ENCODE peak calls at places on chromosome 18, in eight cellular contexts. O is stimulated activated naive CD4-positive, alpha-beta T cell; S is putamen; Y is NCI-H2081; G is T follicular helper cell; H is activated CD8-positive, alpha-beta T cell treated with anti-CD3 and anti-CD28 coated beads for 36 hours; R is LoVo; I is non-pigmented ciliary epithelial cell. P is an unnamed sample.
A peak's percentile ranks its signal among the peaks of the same experiment; 100 is the strongest.

GRCh38 chr18:21203096-21203495 is 38.9 kb upstream of the GREB1L start:
- DNase-seq in O (no peak), S (no peak), Y (no peak), G (no peak), H (no peak), R (no peak), I (no peak), P (no peak)

GRCh38 chr18:21686282-21687105 is 18.1 kb downstream of the ABHD3 start:
- DNase-seq in O (no peak), S (no peak), Y (no peak), G (no peak), H (no peak), R (no peak), I (no peak), P (no peak)

GRCh38 chr18:47679864-47680263 is 250.6 kb downstream of the SMAD2 start:
- DNase-seq in O (no peak), S (no peak), Y (no peak), G (no peak), H (no peak), R (no peak), I (no peak), P (no peak)

GRCh38 chr18:57243624-57244179 is 96.8 kb downstream of the BOD1L2 start:
- DNase-seq in O (no peak), S (no peak), Y (no peak), G (no peak), H (no peak), R (no peak), I (no peak), P (no peak)

GRCh38 chr18:46574000-46574739 is 82.8 kb downstream of the LOXHD1 start:
- DNase-seq in O (no peak), S (peak; percentile 54), Y (no peak), G (no peak), H (no peak), R (no peak), I (no peak), P (no peak)

GRCh38 chr18:72456802-72457201 is 87.3 kb downstream of the CBLN2 start:
- DNase-seq in O (no peak), S (no peak), Y (no peak), G (no peak), H (no peak), R (no peak), I (no peak), P (no peak)

GRCh38 chr18:32057624-32058165 is 34.0 kb upstream of the RNF138 start:
- DNase-seq in O (no peak), S (no peak), Y (no peak), G (no peak), H (no peak), R (no peak), I (no peak), P (no peak)

GRCh38 chr18:25349131-25349925 is 2.6 kb downstream of the ZNF521 start:
- DNase-seq in O (no peak), S (peak; percentile 39), Y (no peak), G (no peak), H (peak; percentile 1), R (no peak), I (peak; percentile 18), P (no peak)

GRCh38 chr18:42156266-42156665 is 201.2 kb downstream of the PIK3C3 start:
- DNase-seq in O (no peak), S (no peak), Y (no peak), G (no peak), H (no peak), R (no peak), I (no peak), P (no peak)

GRCh38 chr18:59566507-59566906 is 130.7 kb downstream of the CCBE1 start:
- DNase-seq in O (no peak), S (no peak), Y (no peak), G (no peak), H (no peak), R (no peak), I (no peak), P (no peak)

GRCh38 chr18:8703181-8703638 is 2.1 kb upstream of the MTCL1 start:
- DNase-seq in O (no peak), S (no peak), Y (no peak), G (no peak), H (no peak), R (no peak), I (no peak), P (no peak)

GRCh38 chr18:48824231-48824970 is 126.4 kb downstream of the SMAD7 start:
- DNase-seq in O (no peak), S (no peak), Y (no peak), G (no peak), H (no peak), R (no peak), I (no peak), P (no peak)

GRCh38 chr18:59210311-59210710 is 9.6 kb upstream of the GRP start:
- DNase-seq in O (no peak), S (no peak), Y (no peak), G (no peak), H (no peak), R (no peak), I (no peak), P (no peak)

GRCh38 chr18:41391616-41392610 is 563.1 kb upstream of the PIK3C3 start:
- DNase-seq in O (no peak), S (peak; percentile 25), Y (peak; percentile 82), G (no peak), H (peak; percentile 8), R (peak; percentile 38), I (peak; percentile 26), P (no peak)

GRCh38 chr18:26655614-26656400 is 107.5 kb upstream of the KCTD1 start:
- DNase-seq in O (no peak), S (peak; percentile 75), Y (peak; percentile 69), G (no peak), H (no peak), R (peak; percentile 66), I (no peak), P (no peak)

GRCh38 chr18:58279504-58280158 is 235.6 kb downstream of the NEDD4L start:
- DNase-seq in O (no peak), S (no peak), Y (no peak), G (no peak), H (no peak), R (no peak), I (no peak), P (no peak)

GRCh38 chr18:23181547-23181946 is 46.3 kb downstream of the CABLES1 start:
- DNase-seq in O (no peak), S (no peak), Y (no peak), G (no peak), H (no peak), R (no peak), I (no peak), P (no peak)

GRCh38 chr18:78731423-78732032 is 248.1 kb upstream of the SALL3 start:
- DNase-seq in O (no peak), S (no peak), Y (no peak), G (no peak), H (no peak), R (no peak), I (no peak), P (no peak)

GRCh38 chr18:50193796-50194622 is 938 bp downstream of the MYO5B start:
- DNase-seq in O (no peak), S (no peak), Y (no peak), G (no peak), H (no peak), R (no peak), I (no peak), P (no peak)

GRCh38 chr18:50266248-50266704 is at the start of gene CFAP53:
- DNase-seq in O (peak; percentile 58), S (peak; percentile 81), Y (peak; percentile 51), G (peak; percentile 61), H (peak; percentile 95), R (peak; percentile 85), I (peak; percentile 64), P (peak; percentile 83)

GRCh38 chr18:76955529-76956170 is 133.3 kb downstream of the ZNF236 start:
- DNase-seq in O (no peak), S (no peak), Y (no peak), G (no peak), H (no peak), R (no peak), I (no peak), P (no peak)

GRCh38 chr18:77209587-77209986 is 40.1 kb upstream of the GALR1 start:
- DNase-seq in O (no peak), S (no peak), Y (no peak), G (no peak), H (no peak), R (no peak), I (no peak), P (no peak)

GRCh38 chr18:60350975-60351374 is 21.6 kb downstream of the MC4R start:
- DNase-seq in O (no peak), S (no peak), Y (no peak), G (no peak), H (no peak), R (no peak), I (no peak), P (no peak)

GRCh38 chr18:63046375-63046774 is 273.2 kb downstream of the BCL2 start:
- DNase-seq in O (no peak), S (no peak), Y (no peak), G (no peak), H (no peak), R (no peak), I (no peak), P (no peak)

GRCh38 chr18:68354176-68354575 is 360.7 kb downstream of the TMX3 start:
- DNase-seq in O (no peak), S (no peak), Y (no peak), G (no peak), H (no peak), R (no peak), I (no peak), P (no peak)

GRCh38 chr18:40414155-40414754 is 1540.8 kb upstream of the PIK3C3 start:
- DNase-seq in O (no peak), S (no peak), Y (no peak), G (no peak), H (no peak), R (no peak), I (no peak), P (no peak)